ENCODE peak calls at places on chromosomes 12 and 14, in four cellular contexts. J, F, L and E are unnamed samples.

GRCh38 chr14:94029671-94030203 is 3.6 kb downstream of the OTUB2 start:
- DNase-seq in F (no peak), J (no peak), L (no peak), E (no peak)

GRCh38 chr12:58425481-58426392 is 484.4 kb downstream of the ATP23 start:
- DNase-seq in J (peak), L (no peak), F (peak), E (no peak)

GRCh38 chr14:29166507-29166906 is 399.9 kb downstream of the FOXG1 start:
- DNase-seq in L (no peak), F (no peak), J (no peak), E (no peak)

GRCh38 chr14:94977016-94977415 is 180.3 kb downstream of the DICER1 start:
- DNase-seq in F (no peak), J (no peak), L (no peak), E (no peak)

GRCh38 chr12:107645630-107646333 is 39.8 kb upstream of the PWP1 start:
- DNase-seq in L (no peak), F (no peak), J (peak), E (no peak)

GRCh38 chr12:132163041-132163910 is 19.0 kb downstream of the NOC4L start:
- DNase-seq in L (peak), J (no peak), F (no peak), E (no peak)

GRCh38 chr12:124486346-124486963 is 81.0 kb downstream of the NCOR2 start:
- DNase-seq in F (no peak), J (no peak), L (peak), E (no peak)

GRCh38 chr14:73795974-73796373 is 55.7 kb upstream of the PTGR2 start:
- DNase-seq in L (no peak), J (no peak), F (peak), E (no peak)

GRCh38 chr14:105448706-105449111 is 25.9 kb upstream of the CRIP2 start:
- DNase-seq in J (peak), L (peak), F (peak), E (peak)

GRCh38 chr12:14896477-14897184 is 11.0 kb upstream of the MGP start:
- DNase-seq in F (no peak), J (no peak), L (no peak), E (no peak)

GRCh38 chr14:98498019-98498885 is 773.7 kb downstream of the BCL11B start:
- DNase-seq in J (no peak), F (no peak), L (no peak), E (no peak)

GRCh38 chr12:8917751-8918150 is 3.4 kb downstream of the PHC1 start:
- DNase-seq in F (no peak), L (no peak), J (no peak), E (no peak)

GRCh38 chr14:81220767-81221578 is at the start of gene GTF2A1:
- DNase-seq in F (peak), J (peak), L (peak), E (peak)

DNA sequence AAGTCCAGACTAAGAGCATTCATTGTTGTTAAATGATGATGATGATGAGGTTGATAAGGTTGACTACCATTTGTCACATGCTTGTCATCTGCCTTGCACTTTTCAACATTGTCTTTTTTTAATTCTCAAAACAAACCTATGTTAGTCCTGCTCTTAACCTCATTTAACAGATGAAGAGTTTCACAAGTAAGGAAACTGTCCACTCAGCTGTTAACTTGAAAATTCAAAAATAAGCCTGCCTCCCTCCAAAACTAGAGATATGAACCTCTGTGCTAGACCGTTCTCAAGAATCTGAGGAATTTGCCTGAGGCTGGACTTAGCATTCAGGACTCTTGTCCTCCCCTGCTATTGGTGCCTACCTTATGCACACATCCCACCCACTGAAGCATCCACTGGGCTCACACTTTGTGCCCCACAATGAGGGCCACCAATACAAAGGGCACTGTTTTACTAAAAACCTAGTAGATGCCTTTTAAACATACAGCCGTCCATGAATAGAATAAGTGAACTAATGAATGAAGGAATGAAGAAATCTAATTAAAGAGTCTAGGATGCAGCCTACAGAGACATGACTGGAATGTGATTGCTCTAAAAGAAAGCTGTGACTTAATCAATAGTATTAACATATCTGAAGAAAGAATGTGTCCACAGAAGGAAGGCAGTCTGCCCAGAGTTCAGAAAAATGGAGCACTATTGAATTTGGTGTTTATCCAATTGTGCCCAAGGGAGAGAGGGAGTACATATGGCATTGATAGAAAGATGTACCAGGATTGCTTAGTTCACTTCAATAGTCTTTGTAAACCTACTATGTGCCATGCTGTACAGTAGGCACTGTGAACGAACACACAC is 238.5 kb downstream of the SPTSSA start:
- DNase-seq in L (no peak), F (no peak), J (peak), E (no peak)
- TF ChIP-seq CTCF in L (no peak), F (no peak), J (no peak), E (no peak)

DNA sequence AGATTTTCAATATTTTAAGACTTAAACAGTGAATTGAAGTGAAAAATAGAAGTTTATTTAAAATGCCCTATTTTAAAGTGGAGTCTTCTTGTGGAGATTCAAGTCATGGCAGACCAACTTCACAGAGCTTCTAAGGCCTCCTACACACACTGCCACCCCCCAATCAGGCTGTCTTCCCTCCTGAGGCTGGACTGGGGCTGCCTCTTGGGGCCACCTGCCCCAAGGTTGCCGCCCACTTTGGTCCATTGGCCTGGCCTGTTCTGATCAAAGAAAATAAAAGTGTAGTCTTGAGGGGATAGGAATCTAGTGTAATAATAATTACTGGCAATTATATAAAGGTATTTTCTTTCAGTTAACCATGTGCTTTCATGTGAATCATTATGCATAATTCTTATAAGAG is 1.3 kb downstream of the GOLT1B start:
- DNase-seq in L (no peak), J (no peak), F (no peak), E (no peak)
- H3K4me3 ChIP-seq in L (no peak), J (peak), F (peak), E (peak)

GRCh38 chr12:51524386-51524901 is 66.6 kb upstream of the SCN8A start:
- DNase-seq in F (no peak), L (no peak), J (no peak), E (no peak)

GRCh38 chr12:51520576-51521325 is 70.3 kb upstream of the SCN8A start:
- DNase-seq in J (peak), L (no peak), F (no peak), E (no peak)

GRCh38 chr12:51519755-51520154 is 71.3 kb upstream of the SCN8A start:
- DNase-seq in F (no peak), J (no peak), L (no peak), E (no peak)

GRCh38 chr12:51522696-51523095 is 68.3 kb upstream of the SCN8A start:
- DNase-seq in F (no peak), L (no peak), J (no peak), E (no peak)

DNA sequence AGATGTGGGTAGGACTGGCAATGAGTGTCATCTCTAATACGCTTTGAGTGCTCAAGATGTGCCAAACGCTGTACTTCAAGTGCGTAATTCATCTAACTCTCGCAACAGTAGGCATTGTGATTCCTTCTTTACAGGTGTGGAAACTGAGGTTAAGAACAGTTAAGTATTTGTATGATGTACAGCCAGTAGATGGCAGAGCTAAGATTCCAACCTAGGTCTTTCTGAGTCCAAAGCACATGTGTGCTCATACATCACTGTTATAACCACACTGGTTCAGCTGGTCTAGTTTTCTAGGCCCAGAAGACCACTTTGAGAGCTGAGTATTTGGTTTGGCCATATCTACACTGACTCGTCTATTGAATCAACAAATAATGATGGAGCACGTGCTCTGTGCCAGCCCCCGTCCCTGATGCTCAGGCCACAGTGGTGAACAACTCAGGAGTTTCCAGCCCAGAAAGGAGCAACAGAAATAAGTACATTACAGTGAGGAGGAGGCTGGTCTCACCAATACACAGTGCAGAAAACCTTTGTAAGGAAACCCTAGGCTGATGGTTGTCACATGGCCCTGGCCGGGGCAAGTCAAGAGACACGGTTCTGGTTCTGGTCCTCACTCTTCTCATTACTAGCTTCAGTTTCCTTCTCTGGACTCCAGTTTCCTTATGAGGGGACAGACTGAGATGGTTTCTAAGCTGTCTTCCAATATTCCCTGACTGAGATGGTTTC is 69.3 kb upstream of the SCN8A start:
- DNase-seq in J (no peak), F (no peak), L (no peak), E (no peak)
- TF ChIP-seq CTCF in J (no peak), F (no peak), L (no peak), E (no peak)

GRCh38 chr12:28258998-28259397 is 68.7 kb downstream of the CCDC91 start:
- DNase-seq in L (no peak), F (no peak), J (no peak), E (no peak)

GRCh38 chr12:28247806-28248205 is 57.5 kb downstream of the CCDC91 start:
- DNase-seq in L (no peak), J (no peak), F (no peak), E (no peak)

GRCh38 chr12:28248555-28249127 is 58.4 kb downstream of the CCDC91 start:
- DNase-seq in F (no peak), J (peak), L (no peak), E (no peak)

GRCh38 chr12:28257411-28257810 is 67.2 kb downstream of the CCDC91 start:
- DNase-seq in F (no peak), L (no peak), J (no peak), E (no peak)

DNA sequence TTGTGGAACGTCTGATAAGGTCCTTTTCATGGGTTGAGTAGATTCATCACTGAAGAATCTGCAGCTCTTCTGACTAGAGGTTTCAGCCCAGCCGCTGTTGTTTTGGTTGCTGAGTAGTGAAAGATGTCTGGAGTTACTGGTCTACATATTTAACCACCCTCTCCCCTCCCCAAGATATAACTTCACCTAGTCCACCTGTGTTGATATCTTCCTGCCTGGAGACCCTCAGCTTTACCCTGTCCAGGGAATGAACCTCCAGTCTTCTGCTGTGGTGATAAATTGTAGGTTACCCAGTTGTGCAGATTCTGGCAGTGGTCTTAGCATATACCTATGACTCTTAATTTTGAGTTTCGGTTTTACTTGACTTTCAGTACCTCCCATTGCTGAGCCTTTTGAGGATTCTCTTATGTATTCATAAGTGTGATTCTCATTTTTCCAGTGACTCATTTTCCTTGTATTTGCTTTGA is 63.0 kb downstream of the CCDC91 start:
- DNase-seq in F (no peak), J (no peak), L (no peak), E (no peak)
- H3K4me3 ChIP-seq in F (no peak), J (no peak), L (no peak), E (no peak)

GRCh38 chr12:84919271-84919670 is 6.7 kb upstream of the SLC6A15 start:
- DNase-seq in F (no peak), J (no peak), L (no peak), E (no peak)
- TF ChIP-seq CTCF in F (no peak), J (no peak), L (no peak), E (no peak)

GRCh38 chr12:109111775-109112491 is 4.5 kb upstream of the ACACB start:
- DNase-seq in L (peak), F (peak), J (peak), E (peak)
- H3K4me3 ChIP-seq in L (peak), F (peak), J (no peak), E (peak)